ENCODE peak calls at places on chromosomes 16 and 17, in nine cellular contexts. S, C, G, P, I, O, V, F and W are unnamed samples.

GRCh38 chr17:81683208-81683583 is 401 bp downstream of the ARL16 start:
- DNase-seq in O (no peak), V (no peak), C (no peak), I (no peak), P (no peak), S (no peak), G (no peak), F (no peak), W (no peak)

GRCh38 chr16:80931985-80932720 is 74.5 kb downstream of the CMC2 start:
- DNase-seq in I (peak), O (peak), F (peak), S (peak), C (peak), G (peak), P (peak), V (peak), W (peak)

GRCh38 chr17:66915204-66915611 is 49.3 kb upstream of the CACNG4 start:
- DNase-seq in I (no peak), P (no peak), C (no peak), S (no peak), O (peak), G (no peak), V (no peak), F (no peak), W (no peak)

GRCh38 chr17:14468858-14469257 is 168.0 kb downstream of the HS3ST3B1 start:
- DNase-seq in P (no peak), F (no peak), O (no peak), V (no peak), S (no peak), G (no peak), C (no peak), I (no peak), W (no peak)

GRCh38 chr16:2163211-2163881 is 7.8 kb downstream of the TRAF7 start:
- DNase-seq in C (no peak), V (no peak), S (no peak), F (no peak), O (no peak), P (no peak), I (no peak), G (no peak), W (no peak)

GRCh38 chr16:85525464-85526117 is 87.5 kb upstream of the GSE1 start:
- DNase-seq in P (no peak), G (no peak), V (no peak), I (no peak), C (no peak), O (no peak), F (no peak), S (no peak), W (no peak)

GRCh38 chr17:1119924-1120323 is 59.9 kb downstream of the ABR start:
- DNase-seq in G (no peak), S (no peak), I (no peak), O (no peak), V (no peak), F (no peak), P (no peak), C (no peak), W (no peak)

GRCh38 chr16:75593308-75593707 is 27.1 kb downstream of the GABARAPL2 start:
- DNase-seq in S (no peak), V (no peak), O (no peak), F (no peak), P (no peak), C (no peak), I (no peak), G (no peak), W (no peak)

GRCh38 chr16:629289-630023 is 1.3 kb upstream of the WFIKKN1 start:
- DNase-seq in C (no peak), S (peak), I (no peak), O (no peak), V (no peak), P (peak), F (no peak), G (no peak), W (no peak)

GRCh38 chr17:63841350-63842172 is 924 bp downstream of the SMARCD2 start:
- DNase-seq in P (peak), C (no peak), V (peak), F (peak), S (peak), O (peak), I (no peak), G (peak), W (peak)

GRCh38 chr17:32567511-32567910 is 80.7 kb downstream of the CDK5R1 start:
- DNase-seq in G (no peak), P (no peak), C (no peak), I (no peak), F (no peak), O (no peak), S (no peak), V (no peak), W (no peak)

GRCh38 chr17:1640329-1641064 is 5.0 kb downstream of the SCARF1 start:
- DNase-seq in F (no peak), I (no peak), C (no peak), S (no peak), V (no peak), G (no peak), P (no peak), O (no peak), W (peak)

GRCh38 chr17:10151667-10152496 is 46.5 kb downstream of the GAS7 start:
- DNase-seq in S (peak), F (peak), C (no peak), I (no peak), G (peak), P (no peak), V (peak), O (no peak), W (no peak)

GRCh38 chr16:81696959-81697293 is 82.2 kb upstream of the PLCG2 start:
- DNase-seq in G (no peak), C (no peak), O (no peak), I (no peak), F (no peak), V (no peak), P (no peak), S (no peak), W (peak)

GRCh38 chr16:4344659-4345438 is 6.3 kb downstream of the PAM16 start:
- DNase-seq in F (peak), C (no peak), G (no peak), O (no peak), I (no peak), S (no peak), P (no peak), V (no peak), W (no peak)

GRCh38 chr17:68196394-68197090 is 51.3 kb upstream of the AMZ2 start:
- DNase-seq in C (no peak), G (peak), S (peak), F (no peak), V (no peak), P (no peak), O (no peak), I (no peak), W (no peak)

GRCh38 chr16:64153718-64154117 is 968.1 kb downstream of the CDH11 start:
- DNase-seq in P (no peak), C (no peak), S (peak), V (no peak), I (no peak), O (peak), F (no peak), G (no peak), W (no peak)

GRCh38 chr16:89198417-89199240 is 1.7 kb downstream of the SLC22A31 start:
- DNase-seq in P (no peak), G (no peak), O (no peak), I (no peak), V (no peak), S (no peak), F (no peak), C (no peak), W (peak)

GRCh38 chr17:1390422-1391367 is 9.3 kb downstream of the YWHAE start:
- DNase-seq in F (peak), V (no peak), I (no peak), P (no peak), O (peak), C (no peak), G (no peak), S (peak), W (no peak)

GRCh38 chr16:76114681-76115080 is 162.5 kb upstream of the CNTNAP4 start:
- DNase-seq in O (no peak), V (no peak), F (no peak), I (no peak), C (no peak), S (no peak), P (no peak), G (no peak), W (no peak)

GRCh38 chr17:41555105-41555887 is 16.6 kb downstream of the KRT9 start:
- DNase-seq in F (peak), O (no peak), V (no peak), C (no peak), S (no peak), I (no peak), P (no peak), G (no peak), W (no peak)

GRCh38 chr16:88467433-88468051 is 14.5 kb downstream of the ZFPM1 start:
- DNase-seq in O (no peak), P (no peak), V (no peak), S (no peak), I (no peak), F (no peak), C (no peak), G (no peak), W (no peak)

GRCh38 chr16:87295259-87295658 is 21.9 kb downstream of the C16orf95 start:
- DNase-seq in G (no peak), O (peak), P (no peak), F (no peak), S (peak), V (no peak), C (no peak), I (no peak), W (no peak)

GRCh38 chr17:49853470-49854015 is 5.7 kb upstream of the TAC4 start:
- DNase-seq in V (no peak), G (no peak), F (no peak), C (no peak), O (no peak), P (no peak), S (no peak), I (no peak), W (no peak)

GRCh38 chr16:48961546-48961945 is 320.1 kb downstream of the CBLN1 start:
- DNase-seq in S (no peak), G (no peak), V (no peak), P (no peak), I (no peak), C (no peak), F (no peak), O (no peak), W (no peak)

GRCh38 chr16:87536795-87537142 is 43.9 kb upstream of the ZCCHC14 start:
- DNase-seq in F (no peak), G (no peak), S (no peak), V (no peak), I (no peak), O (no peak), P (no peak), C (no peak), W (no peak)

GRCh38 chr17:42428141-42428944 is 5.3 kb upstream of the CAVIN1 start:
- DNase-seq in G (no peak), V (peak), F (peak), S (peak), C (peak), I (peak), O (peak), P (no peak), W (no peak)

GRCh38 chr16:23847251-23847650 is 11.5 kb downstream of the PRKCB start:
- DNase-seq in F (no peak), S (no peak), C (no peak), O (no peak), V (no peak), I (no peak), G (no peak), P (no peak), W (no peak)

GRCh38 chr16:84950906-84951305 is 60.4 kb downstream of the ZDHHC7 start:
- DNase-seq in F (no peak), G (no peak), V (no peak), P (no peak), C (no peak), S (peak), O (no peak), I (no peak), W (no peak)

GRCh38 chr16:84565669-84566495 is 52.0 kb downstream of the COTL1 start:
- DNase-seq in P (no peak), I (no peak), O (no peak), V (no peak), G (no peak), S (no peak), F (no peak), C (no peak), W (no peak)

GRCh38 chr17:2071421-2072281 is 16.7 kb downstream of the HIC1 start:
- DNase-seq in S (no peak), C (no peak), F (no peak), V (no peak), G (no peak), P (peak), I (no peak), O (peak), W (no peak)

GRCh38 chr17:17540935-17541639 is 44.9 kb upstream of the RASD1 start:
- DNase-seq in I (no peak), V (no peak), S (no peak), F (no peak), G (no peak), C (no peak), P (peak), O (no peak), W (peak)

GRCh38 chr17:74529243-74529642 is 2.0 kb downstream of the CD300LB start:
- DNase-seq in F (no peak), S (no peak), V (no peak), G (no peak), P (no peak), C (no peak), I (no peak), O (no peak), W (peak)

GRCh38 chr17:33973491-33973890 is 281.6 kb upstream of the CCL2 start:
- DNase-seq in O (no peak), V (no peak), F (no peak), P (no peak), C (no peak), I (no peak), G (no peak), S (no peak), W (no peak)

GRCh38 chr16:70407811-70408274 is 31.1 kb downstream of the ST3GAL2 start:
- DNase-seq in G (no peak), O (no peak), S (no peak), F (no peak), V (no peak), I (no peak), C (no peak), P (no peak), W (no peak)

GRCh38 chr16:21233045-21233520 is 416 bp upstream of the ANKS4B start:
- DNase-seq in S (no peak), F (no peak), P (no peak), I (no peak), C (no peak), O (no peak), G (no peak), V (no peak), W (no peak)

DNA sequence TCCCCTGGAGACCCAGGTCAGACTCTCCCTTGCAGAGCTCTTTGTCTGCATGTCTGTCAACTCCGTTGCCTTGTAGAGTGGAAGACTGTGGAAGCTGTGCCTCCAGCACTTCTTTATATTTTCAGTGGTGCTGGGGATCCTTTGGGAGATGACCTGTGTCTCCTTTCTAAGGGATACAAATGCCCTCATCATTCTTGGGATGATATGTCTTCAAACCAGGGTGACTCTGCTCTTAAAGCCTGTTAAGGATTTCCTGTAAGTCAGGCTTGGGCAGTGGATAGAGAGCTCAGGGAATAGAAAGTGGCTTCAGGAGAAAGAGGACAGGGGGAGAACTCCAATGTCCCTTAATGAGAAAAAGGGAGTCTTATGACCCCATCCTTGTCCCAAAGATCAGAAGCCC is 1.5 kb downstream of the HOXB3 start:
- DNase-seq in F (no peak), S (no peak), O (no peak), G (no peak), P (no peak), C (no peak), V (no peak), I (no peak), W (no peak)
- H3K4me3 ChIP-seq in F (no peak), S (no peak), O (no peak), G (no peak), P (no peak), C (peak), V (no peak), I (no peak), W (no peak)

GRCh38 chr16:79597775-79598174 is 2.8 kb downstream of the MAF start:
- DNase-seq in P (no peak), F (no peak), C (no peak), I (no peak), V (no peak), G (no peak), O (no peak), S (no peak), W (no peak)
- H3K4me3 ChIP-seq in P (peak), F (no peak), C (peak), I (no peak), V (peak), G (peak), O (peak), S (no peak), W (peak)

GRCh38 chr17:31294231-31294630 is 2.8 kb downstream of the OMG start:
- DNase-seq in F (no peak), V (no peak), P (no peak), I (no peak), O (no peak), G (no peak), S (no peak), C (no peak), W (no peak)
- H3K4me3 ChIP-seq in F (no peak), V (no peak), P (no peak), I (no peak), O (no peak), G (no peak), S (no peak), C (no peak), W (no peak)

DNA sequence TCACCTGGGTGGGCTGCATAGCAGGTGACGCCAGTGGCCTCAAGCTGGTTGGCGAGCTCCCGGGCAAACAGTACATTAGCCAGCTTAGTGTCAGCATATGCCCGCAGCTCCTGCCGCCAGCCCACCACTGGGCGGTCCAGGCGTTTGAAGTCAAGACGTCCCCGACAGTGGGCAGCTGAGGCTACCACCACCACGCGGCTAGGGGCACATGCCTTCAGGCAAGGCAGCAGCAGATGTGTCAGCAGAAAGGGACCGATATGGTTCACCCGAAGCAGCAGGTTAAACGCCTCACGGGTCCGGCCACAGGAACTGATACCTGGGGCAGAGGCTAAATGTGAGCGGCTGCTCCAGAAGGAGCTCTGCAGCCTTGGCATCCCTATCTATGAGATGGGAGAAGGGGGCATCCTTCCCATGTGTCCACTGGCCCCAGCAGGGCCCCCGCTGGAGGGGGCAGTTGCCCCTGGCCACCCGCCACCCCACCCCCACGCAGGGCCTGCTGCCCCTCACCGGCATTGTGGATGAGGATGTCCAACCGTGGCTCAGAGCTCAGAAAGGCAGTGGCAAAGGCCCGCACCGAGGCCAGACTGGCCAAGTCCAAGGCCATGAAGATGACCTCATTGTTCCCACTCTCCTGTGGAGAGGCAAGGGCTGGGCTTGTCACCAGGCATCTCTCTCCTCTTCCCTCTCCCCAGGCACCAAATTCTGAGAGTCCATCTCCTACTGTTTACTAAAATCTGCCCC is 1.7 kb downstream of the DHRS13 start:
- DNase-seq in G (no peak), I (no peak), O (no peak), P (no peak), F (no peak), V (no peak), C (no peak), S (no peak), W (no peak)
- H3K4me3 ChIP-seq in G (no peak), I (no peak), O (no peak), P (no peak), F (no peak), V (no peak), C (no peak), S (no peak), W (no peak)

DNA sequence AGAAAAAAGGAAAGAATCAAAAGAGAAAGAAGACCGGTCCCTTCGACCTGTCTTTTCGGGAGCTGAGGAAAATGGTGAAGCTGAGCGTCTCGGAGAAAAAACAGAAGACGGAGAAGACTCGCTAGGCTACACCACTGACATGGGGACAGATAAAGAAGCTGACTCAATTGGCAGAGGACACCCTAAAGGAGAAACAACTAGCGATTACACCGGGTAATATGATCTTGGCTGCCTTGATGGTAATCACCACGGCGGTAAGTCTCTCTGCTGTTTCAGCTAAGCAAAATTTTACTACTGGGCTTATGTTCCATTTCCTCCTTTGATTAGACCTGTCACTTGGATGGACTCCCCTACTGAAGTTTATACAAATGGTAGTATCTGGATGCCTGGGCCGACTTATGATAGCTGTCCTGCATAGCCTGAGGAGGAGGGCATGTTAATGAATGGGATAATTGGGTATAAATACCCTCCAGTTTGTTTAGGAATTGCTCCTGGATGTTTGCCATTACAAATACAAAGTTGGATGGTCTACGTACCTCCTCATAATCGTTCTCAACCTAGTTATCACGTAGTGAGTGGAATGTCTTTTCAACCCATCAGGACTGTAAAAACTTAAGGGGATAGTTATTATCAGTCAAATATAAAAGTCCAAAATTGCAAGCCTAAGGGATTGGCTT is 24.1 kb downstream of the ALOX15B start:
- DNase-seq in C (no peak), F (peak), S (peak), V (no peak), I (no peak), O (peak), P (no peak), G (no peak), W (no peak)
- H3K4me3 ChIP-seq in C (peak), F (peak), S (no peak), V (no peak), I (no peak), O (peak), P (no peak), G (no peak), W (no peak)

GRCh38 chr16:8375208-8375607 is 215.1 kb downstream of the TMEM114 start:
- DNase-seq in G (no peak), C (no peak), P (no peak), S (no peak), F (no peak), V (no peak), O (no peak), I (no peak), W (no peak)

GRCh38 chr16:8376858-8377257 is 213.5 kb downstream of the TMEM114 start:
- DNase-seq in I (no peak), G (no peak), P (no peak), F (no peak), O (no peak), S (no peak), V (no peak), C (no peak), W (no peak)

GRCh38 chr16:8377864-8378263 is 212.4 kb downstream of the TMEM114 start:
- DNase-seq in F (no peak), I (no peak), P (no peak), O (no peak), V (no peak), G (no peak), S (no peak), C (no peak), W (no peak)

GRCh38 chr16:8376430-8376829 is 213.9 kb downstream of the TMEM114 start:
- DNase-seq in O (no peak), S (no peak), F (no peak), P (no peak), I (no peak), V (no peak), C (no peak), G (no peak), W (no peak)

GRCh38 chr16:8380311-8380710 is 210.0 kb downstream of the TMEM114 start:
- DNase-seq in F (no peak), P (no peak), V (no peak), S (no peak), C (no peak), O (no peak), I (no peak), G (no peak), W (no peak)
- H3K4me3 ChIP-seq in F (no peak), P (no peak), V (no peak), S (no peak), C (no peak), O (no peak), I (no peak), G (no peak), W (no peak)